ENCODE peak calls at places on chromosome 7, in five cellular contexts. One of them, this sample, is unnamed.

GRCh38 chr7:86252406-86252805 is 391.3 kb upstream of the GRM3 start:
- DNase-seq in HepG2: no peak
- DNase-seq in H1: no peak
- DNase-seq in K562: no peak
- DNase-seq in GM12878: no peak
- DNase-seq in this sample: no peak

GRCh38 chr7:35975851-35976454 is 175.1 kb downstream of the SEPTIN7 start:
- DNase-seq in H1: no peak
- DNase-seq in K562: peak
- DNase-seq in GM12878: peak
- DNase-seq in HepG2: peak
- DNase-seq in this sample: peak

GRCh38 chr7:130401101-130401500 is 20.8 kb downstream of the CPA1 start:
- DNase-seq in K562: no peak
- DNase-seq in H1: no peak
- DNase-seq in GM12878: no peak
- DNase-seq in HepG2: no peak
- DNase-seq in this sample: no peak

GRCh38 chr7:99035723-99036530 is 108.0 kb downstream of the SMURF1 start:
- DNase-seq in H1: no peak
- DNase-seq in GM12878: no peak
- DNase-seq in K562: no peak
- DNase-seq in HepG2: no peak
- DNase-seq in this sample: no peak

GRCh38 chr7:41232086-41232485 is 470.8 kb downstream of the INHBA start:
- DNase-seq in HepG2: no peak
- DNase-seq in K562: no peak
- DNase-seq in H1: no peak
- DNase-seq in GM12878: no peak
- DNase-seq in this sample: no peak

GRCh38 chr7:22723171-22723601 is 3.8 kb upstream of the IL6 start:
- DNase-seq in H1: no peak
- DNase-seq in HepG2: no peak
- DNase-seq in K562: no peak
- DNase-seq in GM12878: no peak
- DNase-seq in this sample: no peak

GRCh38 chr7:145398758-145399157 is 562.9 kb upstream of the TPK1 start:
- DNase-seq in K562: no peak
- DNase-seq in H1: no peak
- DNase-seq in HepG2: no peak
- DNase-seq in GM12878: no peak
- DNase-seq in this sample: no peak

GRCh38 chr7:125382401-125382800 is 452.8 kb upstream of the POT1 start:
- DNase-seq in K562: no peak
- DNase-seq in HepG2: no peak
- DNase-seq in GM12878: no peak
- DNase-seq in H1: no peak
- DNase-seq in this sample: no peak

GRCh38 chr7:18370689-18371088 is 124.9 kb upstream of the HDAC9 start:
- DNase-seq in GM12878: no peak
- DNase-seq in H1: no peak
- DNase-seq in K562: no peak
- DNase-seq in HepG2: no peak
- DNase-seq in this sample: no peak

GRCh38 chr7:87416682-87417587 is 58.5 kb downstream of the ABCB4 start:
- DNase-seq in K562: peak
- DNase-seq in GM12878: peak
- DNase-seq in HepG2: peak
- DNase-seq in H1: peak
- DNase-seq in this sample: peak

GRCh38 chr7:32070406-32071360 is at the start of gene PDE1C:
- DNase-seq in K562: no peak
- DNase-seq in GM12878: no peak
- DNase-seq in HepG2: no peak
- DNase-seq in H1: peak
- DNase-seq in this sample: peak

GRCh38 chr7:75951506-75951905 is 36.6 kb downstream of the POR start:
- DNase-seq in HepG2: peak
- DNase-seq in K562: no peak
- DNase-seq in H1: no peak
- DNase-seq in GM12878: no peak
- DNase-seq in this sample: no peak

GRCh38 chr7:100065452-100066186 is 15.9 kb downstream of the ZNF3 start:
- DNase-seq in HepG2: no peak
- DNase-seq in H1: no peak
- DNase-seq in GM12878: no peak
- DNase-seq in K562: peak
- DNase-seq in this sample: no peak

GRCh38 chr7:108000875-108001758 is 1.8 kb downstream of the LAMB1 start:
- DNase-seq in HepG2: no peak
- DNase-seq in K562: no peak
- DNase-seq in H1: peak
- DNase-seq in GM12878: no peak
- DNase-seq in this sample: peak

GRCh38 chr7:28469562-28469961 is 57.2 kb downstream of the CREB5 start:
- DNase-seq in GM12878: no peak
- DNase-seq in HepG2: no peak
- DNase-seq in K562: no peak
- DNase-seq in H1: no peak
- DNase-seq in this sample: no peak

GRCh38 chr7:24505968-24506367 is 67.3 kb upstream of the PALS2 start:
- DNase-seq in H1: no peak
- DNase-seq in GM12878: no peak
- DNase-seq in K562: no peak
- DNase-seq in HepG2: no peak
- DNase-seq in this sample: peak

GRCh38 chr7:45888185-45888992 is at the start of gene IGFBP1:
- DNase-seq in GM12878: no peak
- DNase-seq in H1: peak
- DNase-seq in HepG2: peak
- DNase-seq in K562: no peak
- DNase-seq in this sample: peak

GRCh38 chr7:14233898-14234174 is 244.4 kb upstream of the ETV1 start:
- DNase-seq in GM12878: no peak
- DNase-seq in HepG2: no peak
- DNase-seq in K562: no peak
- DNase-seq in H1: no peak
- DNase-seq in this sample: peak

GRCh38 chr7:136533732-136534131 is 334.7 kb upstream of the CHRM2 start:
- DNase-seq in GM12878: no peak
- DNase-seq in H1: no peak
- DNase-seq in K562: no peak
- DNase-seq in HepG2: no peak
- DNase-seq in this sample: no peak

GRCh38 chr7:17318146-17318545 is 19.7 kb downstream of the AHR start:
- DNase-seq in H1: no peak
- DNase-seq in GM12878: no peak
- DNase-seq in HepG2: no peak
- DNase-seq in K562: no peak
- DNase-seq in this sample: no peak

GRCh38 chr7:41834805-41835694 is 132.2 kb upstream of the INHBA start:
- DNase-seq in K562: no peak
- DNase-seq in H1: no peak
- DNase-seq in GM12878: no peak
- DNase-seq in HepG2: no peak
- DNase-seq in this sample: no peak

GRCh38 chr7:64890761-64891666 is 12.1 kb upstream of the ZNF273 start:
- DNase-seq in K562: no peak
- DNase-seq in GM12878: no peak
- DNase-seq in HepG2: no peak
- DNase-seq in H1: no peak
- DNase-seq in this sample: no peak

GRCh38 chr7:121235221-121235620 is 93.6 kb upstream of the WNT16 start:
- DNase-seq in K562: no peak
- DNase-seq in GM12878: no peak
- DNase-seq in HepG2: no peak
- DNase-seq in H1: no peak
- DNase-seq in this sample: no peak

GRCh38 chr7:25260862-25261454 is 32.7 kb upstream of the NPVF start:
- DNase-seq in K562: no peak
- DNase-seq in GM12878: no peak
- DNase-seq in H1: no peak
- DNase-seq in HepG2: no peak
- DNase-seq in this sample: no peak

GRCh38 chr7:45203947-45204445 is 46.4 kb downstream of the RAMP3 start:
- DNase-seq in K562: no peak
- DNase-seq in GM12878: peak
- DNase-seq in H1: no peak
- DNase-seq in HepG2: no peak
- DNase-seq in this sample: no peak

GRCh38 chr7:81583882-81584533 is 185.8 kb downstream of the HGF start:
- DNase-seq in K562: no peak
- DNase-seq in HepG2: no peak
- DNase-seq in GM12878: no peak
- DNase-seq in H1: no peak
- DNase-seq in this sample: no peak

GRCh38 chr7:20141666-20142065 is 75.5 kb downstream of the MACC1 start:
- DNase-seq in H1: no peak
- DNase-seq in GM12878: no peak
- DNase-seq in HepG2: no peak
- DNase-seq in K562: no peak
- DNase-seq in this sample: no peak

DNA sequence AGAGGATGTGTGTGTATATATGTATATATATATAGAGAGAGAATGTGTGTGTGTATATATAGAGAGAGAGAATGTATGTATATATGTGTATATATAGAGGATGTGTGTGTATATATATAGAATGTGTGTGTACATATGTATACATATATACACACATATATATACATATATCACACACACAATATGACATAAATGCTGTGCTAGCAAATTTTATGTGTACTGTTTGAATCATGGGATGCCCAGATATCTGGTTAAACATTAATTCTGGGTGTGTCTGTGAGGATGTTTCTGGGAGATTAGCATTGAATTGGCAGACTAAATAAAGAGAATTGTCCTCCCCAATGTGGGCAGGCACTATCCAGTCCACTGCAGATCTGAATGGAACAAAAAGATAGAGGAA is 427.7 kb upstream of the STEAP1 start:
- DNase-seq in H1: no peak
- DNase-seq in K562: no peak
- DNase-seq in HepG2: no peak
- DNase-seq in GM12878: no peak
- DNase-seq in this sample: no peak
- TF ChIP-seq CREB1 in H1: no peak
- TF ChIP-seq CREB1 in K562: no peak
- TF ChIP-seq CREB1 in HepG2: no peak
- TF ChIP-seq CREB1 in GM12878: no peak
- TF ChIP-seq CREB1 in this sample: no peak

GRCh38 chr7:27238979-27239779 is 3.4 kb upstream of the EVX1 start:
- DNase-seq in H1: peak
- DNase-seq in HepG2: no peak
- DNase-seq in K562: peak
- DNase-seq in GM12878: no peak
- DNase-seq in this sample: peak
- TF ChIP-seq EZH2 in H1: peak
- TF ChIP-seq EZH2 in HepG2: no peak
- TF ChIP-seq EZH2 in K562: no peak
- TF ChIP-seq EZH2 in GM12878: no peak
- TF ChIP-seq EZH2 in this sample: peak

GRCh38 chr7:157177333-157177993 is 38.7 kb downstream of the UBE3C start:
- DNase-seq in GM12878: no peak
- DNase-seq in K562: no peak
- DNase-seq in HepG2: no peak
- DNase-seq in H1: no peak
- DNase-seq in this sample: no peak

GRCh38 chr7:157183832-157184231 is 45.1 kb downstream of the UBE3C start:
- DNase-seq in H1: no peak
- DNase-seq in GM12878: no peak
- DNase-seq in HepG2: no peak
- DNase-seq in K562: no peak
- DNase-seq in this sample: no peak

GRCh38 chr7:157176771-157177170 is 38.0 kb downstream of the UBE3C start:
- DNase-seq in H1: no peak
- DNase-seq in HepG2: no peak
- DNase-seq in GM12878: no peak
- DNase-seq in K562: no peak
- DNase-seq in this sample: no peak

DNA sequence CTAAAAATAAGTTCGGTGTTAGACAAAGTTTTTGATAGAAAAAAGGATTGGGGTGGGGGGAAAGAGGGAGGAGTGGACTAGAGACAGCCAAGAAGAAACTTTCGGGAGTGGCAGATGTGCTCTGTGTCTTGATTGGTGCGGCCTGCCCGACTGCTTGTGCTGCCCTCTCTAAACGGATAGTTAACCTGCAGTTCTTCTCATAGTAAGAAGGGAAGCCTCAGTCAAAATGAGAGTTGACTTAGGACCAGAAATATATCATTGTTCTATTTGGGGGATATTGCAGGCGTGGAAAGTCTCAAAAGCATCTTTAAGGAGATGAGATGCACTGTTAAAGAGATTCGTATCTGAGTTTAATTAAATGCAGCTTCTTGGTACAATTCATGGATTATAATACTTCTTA is 39.3 kb downstream of the UBE3C start:
- DNase-seq in HepG2: no peak
- DNase-seq in H1: no peak
- DNase-seq in GM12878: peak
- DNase-seq in K562: no peak
- DNase-seq in this sample: no peak
- TF ChIP-seq CREB1 in HepG2: no peak
- TF ChIP-seq CREB1 in H1: no peak
- TF ChIP-seq CREB1 in GM12878: no peak
- TF ChIP-seq CREB1 in K562: no peak
- TF ChIP-seq CREB1 in this sample: no peak

DNA sequence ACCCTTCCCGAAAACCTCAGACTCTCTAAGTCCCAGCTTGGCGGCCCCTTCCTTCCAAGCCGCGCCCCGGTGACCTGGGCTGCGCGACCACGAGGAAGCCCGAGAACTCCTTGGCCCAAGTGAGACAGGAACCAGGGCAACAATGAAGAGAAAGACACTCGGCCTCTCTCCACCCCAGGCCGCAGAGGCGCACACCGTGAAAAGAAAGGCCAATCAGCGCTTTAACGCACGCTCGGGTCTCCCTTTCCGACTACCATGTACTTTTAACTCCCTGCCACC is 166.4 kb upstream of the PPP1R3A start:
- DNase-seq in K562: no peak
- DNase-seq in GM12878: no peak
- DNase-seq in H1: no peak
- DNase-seq in HepG2: no peak
- DNase-seq in this sample: peak
- TF ChIP-seq EZH2 in K562: no peak
- TF ChIP-seq EZH2 in GM12878: no peak
- TF ChIP-seq EZH2 in H1: peak
- TF ChIP-seq EZH2 in HepG2: no peak
- TF ChIP-seq EZH2 in this sample: no peak

DNA sequence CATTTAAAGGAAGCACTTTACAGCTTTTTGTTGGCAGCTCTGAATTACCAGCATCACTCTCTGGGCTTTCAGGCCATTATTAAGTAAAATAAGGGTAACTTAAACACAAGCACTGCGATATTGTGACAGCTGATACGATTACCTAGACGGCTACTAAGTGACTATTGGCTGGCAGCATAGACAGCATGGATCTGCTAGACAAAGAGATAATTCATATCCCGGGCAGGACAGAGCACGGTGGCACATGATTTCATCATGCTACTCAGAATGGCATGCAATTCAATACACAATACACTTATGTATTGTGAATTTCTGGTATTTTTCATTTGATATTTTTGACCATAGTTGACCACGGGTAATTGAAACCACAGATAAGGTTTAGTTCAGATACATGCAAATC is 522.0 kb upstream of the LRRN3 start:
- DNase-seq in HepG2: no peak
- DNase-seq in K562: no peak
- DNase-seq in H1: no peak
- DNase-seq in GM12878: no peak
- DNase-seq in this sample: no peak
- TF ChIP-seq CREB1 in HepG2: no peak
- TF ChIP-seq CREB1 in K562: no peak
- TF ChIP-seq CREB1 in H1: no peak
- TF ChIP-seq CREB1 in GM12878: no peak
- TF ChIP-seq CREB1 in this sample: no peak